ENCODE peak calls at places on chromosome 17, in five cellular contexts. One of them, this sample, is unnamed. For H3K4me1, the result is how much of the 10 kb centered on the place peaks cover.

GRCh38 chr17:38410201-38410600 is 18.1 kb upstream of the ARHGAP23 start:
- DNase-seq in IMR-90: no peak
- DNase-seq in mesendoderm: no peak
- DNase-seq in mesenchymal stem cell: no peak
- DNase-seq in H9: no peak
- DNase-seq in this sample: no peak

GRCh38 chr17:9935408-9935807 is 30.3 kb upstream of the RCVRN start:
- DNase-seq in H9: no peak
- DNase-seq in IMR-90: no peak
- DNase-seq in mesendoderm: no peak
- DNase-seq in mesenchymal stem cell: no peak
- DNase-seq in this sample: no peak

GRCh38 chr17:72370819-72371218 is 250.0 kb downstream of the SOX9 start:
- DNase-seq in mesendoderm: no peak
- DNase-seq in IMR-90: peak
- DNase-seq in mesenchymal stem cell: peak
- DNase-seq in H9: no peak
- DNase-seq in this sample: no peak

GRCh38 chr17:40281663-40282062 is 6.0 kb upstream of the CDC6 start:
- DNase-seq in mesendoderm: peak
- DNase-seq in H9: peak
- DNase-seq in mesenchymal stem cell: no peak
- DNase-seq in IMR-90: no peak
- DNase-seq in this sample: no peak

GRCh38 chr17:41792835-41793748 is 6.6 kb upstream of the JUP start:
- DNase-seq in mesendoderm: peak
- DNase-seq in mesenchymal stem cell: peak
- DNase-seq in IMR-90: peak
- DNase-seq in H9: peak
- DNase-seq in this sample: no peak

GRCh38 chr17:63837962-63838585 is 4.4 kb downstream of the SMARCD2 start:
- DNase-seq in IMR-90: no peak
- DNase-seq in H9: no peak
- DNase-seq in mesenchymal stem cell: no peak
- DNase-seq in mesendoderm: no peak
- DNase-seq in this sample: no peak

GRCh38 chr17:8117980-8118768 is at the start of gene ALOXE3:
- DNase-seq in mesenchymal stem cell: peak
- DNase-seq in H9: peak
- DNase-seq in mesendoderm: peak
- DNase-seq in IMR-90: peak
- DNase-seq in this sample: peak

GRCh38 chr17:48100160-48100559 is 1.1 kb downstream of the CBX1 start:
- DNase-seq in mesendoderm: no peak
- DNase-seq in IMR-90: peak
- DNase-seq in H9: no peak
- DNase-seq in mesenchymal stem cell: peak
- DNase-seq in this sample: no peak

GRCh38 chr17:58272367-58273280 is 8.1 kb downstream of the MPO start:
- DNase-seq in IMR-90: no peak
- DNase-seq in mesendoderm: no peak
- DNase-seq in H9: no peak
- DNase-seq in mesenchymal stem cell: no peak
- DNase-seq in this sample: no peak

GRCh38 chr17:29019475-29020181 is 13.8 kb upstream of the SEZ6 start:
- DNase-seq in H9: peak
- DNase-seq in mesendoderm: peak
- DNase-seq in mesenchymal stem cell: no peak
- DNase-seq in IMR-90: no peak
- DNase-seq in this sample: no peak

GRCh38 chr17:40548982-40549680 is 16.1 kb downstream of the CCR7 start:
- DNase-seq in H9: peak
- DNase-seq in mesenchymal stem cell: peak
- DNase-seq in mesendoderm: no peak
- DNase-seq in IMR-90: peak
- DNase-seq in this sample: no peak

GRCh38 chr17:35068249-35068648 is 4.7 kb upstream of the RFFL start:
- DNase-seq in mesendoderm: no peak
- DNase-seq in IMR-90: no peak
- DNase-seq in H9: no peak
- DNase-seq in mesenchymal stem cell: no peak
- DNase-seq in this sample: no peak

GRCh38 chr17:19650826-19651225 is 2.3 kb downstream of the ALDH3A2 start:
- DNase-seq in mesenchymal stem cell: peak
- DNase-seq in mesendoderm: no peak
- DNase-seq in H9: no peak
- DNase-seq in IMR-90: peak
- DNase-seq in this sample: no peak

GRCh38 chr17:45251931-45252330 is 10.0 kb downstream of the SPATA32 start:
- DNase-seq in H9: no peak
- DNase-seq in mesenchymal stem cell: no peak
- DNase-seq in mesendoderm: no peak
- DNase-seq in IMR-90: no peak
- DNase-seq in this sample: no peak

GRCh38 chr17:74798239-74798707 is 22.1 kb upstream of the NAT9 start:
- DNase-seq in H9: no peak
- DNase-seq in mesendoderm: no peak
- DNase-seq in mesenchymal stem cell: peak
- DNase-seq in IMR-90: peak
- DNase-seq in this sample: no peak

GRCh38 chr17:74842599-74843351 is 16.9 kb downstream of the GRIN2C start:
- DNase-seq in mesendoderm: peak
- DNase-seq in mesenchymal stem cell: peak
- DNase-seq in IMR-90: peak
- DNase-seq in H9: peak
- DNase-seq in this sample: peak

GRCh38 chr17:45129426-45129939 is 2.8 kb downstream of the PLCD3 start:
- DNase-seq in H9: no peak
- DNase-seq in mesenchymal stem cell: peak
- DNase-seq in IMR-90: no peak
- DNase-seq in mesendoderm: peak
- DNase-seq in this sample: no peak

GRCh38 chr17:14143678-14144077 is 74.4 kb downstream of the COX10 start:
- DNase-seq in mesenchymal stem cell: no peak
- DNase-seq in H9: no peak
- DNase-seq in mesendoderm: no peak
- DNase-seq in IMR-90: peak
- DNase-seq in this sample: no peak

GRCh38 chr17:11899494-11899893 is 97.8 kb downstream of the ZNF18 start:
- DNase-seq in H9: no peak
- DNase-seq in IMR-90: no peak
- DNase-seq in mesendoderm: peak
- DNase-seq in mesenchymal stem cell: no peak
- DNase-seq in this sample: peak

GRCh38 chr17:74782571-74782970 is 6.4 kb upstream of the NAT9 start:
- DNase-seq in mesendoderm: no peak
- DNase-seq in H9: no peak
- DNase-seq in IMR-90: no peak
- DNase-seq in mesenchymal stem cell: no peak
- DNase-seq in this sample: no peak

GRCh38 chr17:52106638-52107261 is 51.8 kb downstream of the CA10 start:
- DNase-seq in H9: no peak
- DNase-seq in mesenchymal stem cell: peak
- DNase-seq in IMR-90: no peak
- DNase-seq in mesendoderm: peak
- DNase-seq in this sample: peak

GRCh38 chr17:1013729-1014090 is 16.8 kb downstream of the TIMM22 start:
- DNase-seq in H9: no peak
- DNase-seq in mesendoderm: no peak
- DNase-seq in mesenchymal stem cell: no peak
- DNase-seq in IMR-90: no peak
- DNase-seq in this sample: no peak
- H3K4me1 ChIP-seq in H9: under half
- H3K4me1 ChIP-seq in mesendoderm: under half
- H3K4me1 ChIP-seq in mesenchymal stem cell: under half
- H3K4me1 ChIP-seq in IMR-90: under half
- H3K4me1 ChIP-seq in this sample: under half

DNA sequence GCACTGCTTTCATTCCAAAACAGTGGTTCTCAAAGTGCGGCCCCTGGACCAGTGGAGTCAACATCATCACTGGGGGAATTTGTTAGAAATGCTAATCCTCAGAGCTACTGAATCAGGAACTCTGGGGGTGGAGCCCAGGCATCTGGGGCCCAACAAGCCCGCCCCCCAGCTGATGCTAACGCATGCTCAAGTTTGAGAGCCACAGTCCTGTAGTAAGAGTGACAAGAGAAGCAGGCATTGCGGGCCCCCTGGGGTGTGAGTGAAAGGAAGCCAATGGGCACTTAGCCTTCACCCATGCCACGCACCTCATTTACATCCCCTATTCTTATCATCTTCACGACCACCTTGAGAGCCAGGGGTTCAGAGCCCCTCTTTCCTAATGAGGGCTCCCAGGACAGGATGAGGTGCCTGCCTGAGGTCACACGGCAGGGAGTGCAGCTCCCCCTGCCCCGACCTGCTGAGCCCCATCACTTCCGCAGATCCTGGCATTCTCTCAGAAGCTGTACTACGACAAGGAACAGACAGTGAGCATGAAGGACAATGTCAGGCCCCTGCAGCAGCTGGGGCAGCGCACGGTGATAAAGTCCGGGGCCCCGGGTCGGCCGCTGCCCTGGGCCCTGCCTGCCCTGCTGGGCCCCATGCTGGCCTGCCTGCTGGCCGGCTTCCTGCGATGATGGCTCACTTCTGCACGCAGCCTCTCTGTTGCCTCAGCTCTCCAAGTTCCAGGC is 9.1 kb downstream of the CA4 start:
- DNase-seq in mesenchymal stem cell: peak
- DNase-seq in IMR-90: peak
- DNase-seq in H9: peak
- DNase-seq in mesendoderm: no peak
- DNase-seq in this sample: no peak
- H2BK5ac ChIP-seq in mesenchymal stem cell: no peak
- H2BK5ac ChIP-seq in IMR-90: no peak
- H2BK5ac ChIP-seq in H9: no peak
- H2BK5ac ChIP-seq in mesendoderm: no peak
- H2BK5ac ChIP-seq in this sample: no peak

GRCh38 chr17:33240397-33240796 is 52.7 kb downstream of the ASIC2 start:
- DNase-seq in mesenchymal stem cell: no peak
- DNase-seq in IMR-90: no peak
- DNase-seq in mesendoderm: no peak
- DNase-seq in H9: no peak
- DNase-seq in this sample: peak

GRCh38 chr17:33243732-33244131 is 49.4 kb downstream of the ASIC2 start:
- DNase-seq in mesendoderm: peak
- DNase-seq in H9: no peak
- DNase-seq in IMR-90: no peak
- DNase-seq in mesenchymal stem cell: no peak
- DNase-seq in this sample: no peak

GRCh38 chr17:33239702-33240101 is 53.4 kb downstream of the ASIC2 start:
- DNase-seq in mesenchymal stem cell: no peak
- DNase-seq in IMR-90: no peak
- DNase-seq in H9: no peak
- DNase-seq in mesendoderm: no peak
- DNase-seq in this sample: no peak

GRCh38 chr17:33241390-33241789 is 51.7 kb downstream of the ASIC2 start:
- DNase-seq in mesendoderm: no peak
- DNase-seq in IMR-90: peak
- DNase-seq in mesenchymal stem cell: no peak
- DNase-seq in H9: no peak
- DNase-seq in this sample: no peak

DNA sequence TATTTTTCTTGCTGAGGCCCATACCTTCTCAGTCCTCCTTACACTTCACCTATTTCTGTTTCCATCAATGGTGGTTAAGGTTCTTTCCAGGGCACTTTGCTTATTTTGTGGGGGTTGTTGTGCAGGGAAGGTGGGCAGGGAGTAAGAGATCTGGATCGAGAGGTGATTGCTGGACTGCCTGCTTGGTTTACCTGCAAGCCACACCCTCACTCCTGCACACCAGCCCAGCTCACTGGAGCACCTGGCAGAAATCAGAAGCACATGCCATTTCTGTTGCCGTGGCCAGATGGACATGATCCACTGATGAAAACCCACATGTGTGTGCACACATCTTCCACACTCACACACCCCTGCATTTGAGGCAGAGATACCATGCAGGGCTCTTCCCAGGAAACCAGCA is 50.4 kb downstream of the ASIC2 start:
- DNase-seq in IMR-90: no peak
- DNase-seq in mesenchymal stem cell: no peak
- DNase-seq in mesendoderm: no peak
- DNase-seq in H9: no peak
- DNase-seq in this sample: no peak
- H3K9ac ChIP-seq in IMR-90: no peak
- H3K9ac ChIP-seq in mesenchymal stem cell: no peak
- H3K9ac ChIP-seq in mesendoderm: no peak
- H3K9ac ChIP-seq in H9: no peak
- H3K9ac ChIP-seq in this sample: no peak

GRCh38 chr17:76561332-76561731 is 21.5 kb downstream of the PRCD start:
- DNase-seq in mesenchymal stem cell: peak
- DNase-seq in IMR-90: peak
- DNase-seq in mesendoderm: no peak
- DNase-seq in H9: no peak
- DNase-seq in this sample: no peak

GRCh38 chr17:76558210-76559095 is 18.6 kb downstream of the PRCD start:
- DNase-seq in mesenchymal stem cell: peak
- DNase-seq in H9: no peak
- DNase-seq in mesendoderm: peak
- DNase-seq in IMR-90: peak
- DNase-seq in this sample: no peak

GRCh38 chr17:76560877-76561221 is 21.0 kb downstream of the PRCD start:
- DNase-seq in IMR-90: no peak
- DNase-seq in mesendoderm: no peak
- DNase-seq in mesenchymal stem cell: peak
- DNase-seq in H9: no peak
- DNase-seq in this sample: no peak

GRCh38 chr17:76561799-76562268 is 22.0 kb downstream of the PRCD start:
- DNase-seq in mesenchymal stem cell: no peak
- DNase-seq in mesendoderm: no peak
- DNase-seq in H9: no peak
- DNase-seq in IMR-90: no peak
- DNase-seq in this sample: no peak

DNA sequence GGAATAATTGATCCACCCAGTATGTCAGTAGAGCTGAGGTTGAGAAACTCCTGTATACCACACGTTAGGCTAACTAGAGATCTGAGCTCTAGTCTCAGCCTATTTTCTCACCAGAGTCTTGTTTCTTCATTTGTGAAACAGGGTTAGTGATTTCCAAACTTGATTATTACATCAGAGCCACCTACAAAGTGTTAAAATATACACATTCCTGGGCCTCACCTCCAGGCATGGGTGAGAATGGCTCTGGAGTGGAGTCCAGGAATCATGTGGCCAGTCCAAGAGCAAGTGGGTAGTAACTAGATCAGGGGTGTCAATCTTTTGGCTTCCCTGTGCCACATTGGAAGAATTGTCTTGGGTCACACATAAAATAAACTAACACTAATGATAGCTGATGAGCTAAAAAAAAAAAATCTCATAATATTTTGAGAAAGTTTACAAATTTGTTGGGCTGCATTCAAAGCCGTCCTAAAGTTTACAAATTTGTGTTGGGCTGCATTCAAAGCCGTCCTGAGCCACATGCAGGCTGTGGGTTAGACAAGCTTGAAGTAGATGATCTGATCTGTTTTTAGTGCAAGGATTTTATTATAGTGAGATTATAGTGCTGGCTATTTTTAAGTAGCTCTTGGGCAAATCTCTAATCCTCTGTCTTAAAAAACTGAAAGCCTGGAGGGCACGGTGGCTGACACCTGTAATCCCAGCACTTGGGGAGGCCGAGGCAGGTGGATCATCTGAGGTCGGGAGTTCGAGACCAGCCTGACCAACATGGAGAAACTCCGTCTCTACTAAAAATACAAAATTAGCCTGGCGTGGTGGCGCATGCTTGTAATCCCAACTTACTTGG is 20.4 kb downstream of the PRCD start:
- DNase-seq in IMR-90: no peak
- DNase-seq in mesendoderm: no peak
- DNase-seq in mesenchymal stem cell: peak
- DNase-seq in H9: no peak
- DNase-seq in this sample: no peak
- H3K4me1 ChIP-seq in IMR-90: under half
- H3K4me1 ChIP-seq in mesendoderm: under half
- H3K4me1 ChIP-seq in mesenchymal stem cell: under half
- H3K4me1 ChIP-seq in H9: under half
- H3K4me1 ChIP-seq in this sample: under half

This sample was measured in neuronal stem cell.